ENCODE peak calls at places on chromosomes 3 and 15, in seven cellular contexts. One of them, this sample, is unnamed.
A peak's percentile ranks its signal among the peaks of the same experiment; 100 is the strongest.

GRCh38 chr15:69957175-69957574 is 140.5 kb downstream of the TLE3 start:
- DNase-seq in NCI-H2029: no peak
- DNase-seq in stimulated activated CD4-positive, alpha-beta T cell treated with anti-CD3 and anti-CD28 coated beads, Interleukin-1b, Interleukin-23, amount 100 ng/mL, for 1 hour: no peak
- DNase-seq in heart right ventricle: no peak
- DNase-seq in GOT3: no peak
- DNase-seq in activated naive CD8-positive, alpha-beta T cell treated with anti-CD3 and anti-CD28 coated beads, Interleukin-2, amount 50 U/mL, for 24 hours: no peak
- DNase-seq in nucleus accumbens: no peak
- DNase-seq in this sample: no peak

GRCh38 chr3:140408252-140408651 is 269.6 kb upstream of the TRIM42 start:
- DNase-seq in nucleus accumbens: no peak
- DNase-seq in GOT3: no peak
- DNase-seq in stimulated activated CD4-positive, alpha-beta T cell treated with anti-CD3 and anti-CD28 coated beads, Interleukin-1b, Interleukin-23, amount 100 ng/mL, for 1 hour: no peak
- DNase-seq in activated naive CD8-positive, alpha-beta T cell treated with anti-CD3 and anti-CD28 coated beads, Interleukin-2, amount 50 U/mL, for 24 hours: no peak
- DNase-seq in NCI-H2029: no peak
- DNase-seq in heart right ventricle: no peak
- DNase-seq in this sample: no peak

GRCh38 chr3:23826382-23827061 is 20.8 kb downstream of the UBE2E1 start:
- DNase-seq in NCI-H2029: no peak
- DNase-seq in nucleus accumbens: no peak
- DNase-seq in heart right ventricle: no peak
- DNase-seq in GOT3: no peak
- DNase-seq in activated naive CD8-positive, alpha-beta T cell treated with anti-CD3 and anti-CD28 coated beads, Interleukin-2, amount 50 U/mL, for 24 hours: no peak
- DNase-seq in stimulated activated CD4-positive, alpha-beta T cell treated with anti-CD3 and anti-CD28 coated beads, Interleukin-1b, Interleukin-23, amount 100 ng/mL, for 1 hour: no peak
- DNase-seq in this sample: no peak

GRCh38 chr3:51710631-51711351 is 3.9 kb downstream of the GRM2 start:
- DNase-seq in heart right ventricle: no peak
- DNase-seq in nucleus accumbens: no peak
- DNase-seq in stimulated activated CD4-positive, alpha-beta T cell treated with anti-CD3 and anti-CD28 coated beads, Interleukin-1b, Interleukin-23, amount 100 ng/mL, for 1 hour: no peak
- DNase-seq in activated naive CD8-positive, alpha-beta T cell treated with anti-CD3 and anti-CD28 coated beads, Interleukin-2, amount 50 U/mL, for 24 hours: no peak
- DNase-seq in NCI-H2029: no peak
- DNase-seq in GOT3: no peak
- DNase-seq in this sample: no peak

GRCh38 chr3:126390201-126390600 is 4.5 kb upstream of the CFAP100 start:
- DNase-seq in heart right ventricle: no peak
- DNase-seq in NCI-H2029: no peak
- DNase-seq in activated naive CD8-positive, alpha-beta T cell treated with anti-CD3 and anti-CD28 coated beads, Interleukin-2, amount 50 U/mL, for 24 hours: no peak
- DNase-seq in GOT3: no peak
- DNase-seq in stimulated activated CD4-positive, alpha-beta T cell treated with anti-CD3 and anti-CD28 coated beads, Interleukin-1b, Interleukin-23, amount 100 ng/mL, for 1 hour: no peak
- DNase-seq in nucleus accumbens: no peak
- DNase-seq in this sample: no peak

GRCh38 chr3:23232879-23233278 is 29.8 kb downstream of the UBE2E2 start:
- DNase-seq in activated naive CD8-positive, alpha-beta T cell treated with anti-CD3 and anti-CD28 coated beads, Interleukin-2, amount 50 U/mL, for 24 hours: no peak
- DNase-seq in stimulated activated CD4-positive, alpha-beta T cell treated with anti-CD3 and anti-CD28 coated beads, Interleukin-1b, Interleukin-23, amount 100 ng/mL, for 1 hour: no peak
- DNase-seq in GOT3: no peak
- DNase-seq in nucleus accumbens: no peak
- DNase-seq in heart right ventricle: no peak
- DNase-seq in NCI-H2029: no peak
- DNase-seq in this sample: no peak

GRCh38 chr15:22956257-22956979 is 23.8 kb downstream of the CYFIP1 start:
- DNase-seq in activated naive CD8-positive, alpha-beta T cell treated with anti-CD3 and anti-CD28 coated beads, Interleukin-2, amount 50 U/mL, for 24 hours: no peak
- DNase-seq in GOT3: no peak
- DNase-seq in stimulated activated CD4-positive, alpha-beta T cell treated with anti-CD3 and anti-CD28 coated beads, Interleukin-1b, Interleukin-23, amount 100 ng/mL, for 1 hour: no peak
- DNase-seq in heart right ventricle: peak; percentile 61
- DNase-seq in NCI-H2029: no peak
- DNase-seq in nucleus accumbens: no peak
- DNase-seq in this sample: no peak

GRCh38 chr3:129119365-129120100 is 2.1 kb downstream of the RAB43 start:
- DNase-seq in NCI-H2029: peak; percentile 26
- DNase-seq in stimulated activated CD4-positive, alpha-beta T cell treated with anti-CD3 and anti-CD28 coated beads, Interleukin-1b, Interleukin-23, amount 100 ng/mL, for 1 hour: no peak
- DNase-seq in activated naive CD8-positive, alpha-beta T cell treated with anti-CD3 and anti-CD28 coated beads, Interleukin-2, amount 50 U/mL, for 24 hours: no peak
- DNase-seq in nucleus accumbens: no peak
- DNase-seq in heart right ventricle: no peak
- DNase-seq in GOT3: no peak
- DNase-seq in this sample: no peak

GRCh38 chr15:52496776-52497470 is 31.8 kb downstream of the MYO5A start:
- DNase-seq in activated naive CD8-positive, alpha-beta T cell treated with anti-CD3 and anti-CD28 coated beads, Interleukin-2, amount 50 U/mL, for 24 hours: peak; percentile 37
- DNase-seq in GOT3: no peak
- DNase-seq in stimulated activated CD4-positive, alpha-beta T cell treated with anti-CD3 and anti-CD28 coated beads, Interleukin-1b, Interleukin-23, amount 100 ng/mL, for 1 hour: no peak
- DNase-seq in nucleus accumbens: no peak
- DNase-seq in heart right ventricle: no peak
- DNase-seq in NCI-H2029: no peak
- DNase-seq in this sample: no peak

GRCh38 chr3:148681080-148681479 is 16.6 kb upstream of the AGTR1 start:
- DNase-seq in heart right ventricle: no peak
- DNase-seq in GOT3: no peak
- DNase-seq in stimulated activated CD4-positive, alpha-beta T cell treated with anti-CD3 and anti-CD28 coated beads, Interleukin-1b, Interleukin-23, amount 100 ng/mL, for 1 hour: no peak
- DNase-seq in nucleus accumbens: no peak
- DNase-seq in NCI-H2029: no peak
- DNase-seq in activated naive CD8-positive, alpha-beta T cell treated with anti-CD3 and anti-CD28 coated beads, Interleukin-2, amount 50 U/mL, for 24 hours: no peak
- DNase-seq in this sample: no peak

GRCh38 chr3:56839784-56840724 is 38.3 kb upstream of the ARHGEF3 start:
- DNase-seq in nucleus accumbens: no peak
- DNase-seq in stimulated activated CD4-positive, alpha-beta T cell treated with anti-CD3 and anti-CD28 coated beads, Interleukin-1b, Interleukin-23, amount 100 ng/mL, for 1 hour: no peak
- DNase-seq in heart right ventricle: no peak
- DNase-seq in GOT3: no peak
- DNase-seq in activated naive CD8-positive, alpha-beta T cell treated with anti-CD3 and anti-CD28 coated beads, Interleukin-2, amount 50 U/mL, for 24 hours: no peak
- DNase-seq in NCI-H2029: no peak
- DNase-seq in this sample: no peak

GRCh38 chr3:11600501-11601282 is 43.0 kb downstream of the VGLL4 start:
- DNase-seq in heart right ventricle: peak; percentile 56
- DNase-seq in NCI-H2029: no peak
- DNase-seq in nucleus accumbens: no peak
- DNase-seq in GOT3: peak; percentile 57
- DNase-seq in stimulated activated CD4-positive, alpha-beta T cell treated with anti-CD3 and anti-CD28 coated beads, Interleukin-1b, Interleukin-23, amount 100 ng/mL, for 1 hour: no peak
- DNase-seq in activated naive CD8-positive, alpha-beta T cell treated with anti-CD3 and anti-CD28 coated beads, Interleukin-2, amount 50 U/mL, for 24 hours: no peak
- DNase-seq in this sample: peak; percentile 75